ENCODE peak calls at places on chromosomes 6 and 20, in four cellular contexts. D, N, C and S are unnamed samples.

GRCh38 chr6:145028144-145028818 is 707.0 kb downstream of the EPM2A start:
- DNase-seq in D (no peak), N (peak), C (no peak), S (peak)

GRCh38 chr20:51900443-51900842 is 98.1 kb upstream of the SALL4 start:
- DNase-seq in D (no peak), N (no peak), C (no peak), S (no peak)

GRCh38 chr20:51412333-51412761 is 130.2 kb downstream of the NFATC2 start:
- DNase-seq in D (no peak), N (no peak), C (no peak), S (no peak)

GRCh38 chr6:98821739-98822405 is 12.5 kb upstream of the POU3F2 start:
- DNase-seq in D (no peak), N (no peak), C (no peak), S (no peak)

GRCh38 chr6:169292340-169293124 is 38.9 kb upstream of the THBS2 start:
- DNase-seq in D (peak), N (no peak), C (no peak), S (no peak)

GRCh38 chr6:18154507-18155272 is at the start of gene TPMT:
- DNase-seq in D (no peak), N (no peak), C (no peak), S (peak)

GRCh38 chr6:72943699-72944098 is 281.6 kb downstream of the KHDC1L start:
- DNase-seq in D (no peak), N (no peak), C (no peak), S (no peak)

GRCh38 chr20:54244113-54244512 is 36.2 kb downstream of the PFDN4 start:
- DNase-seq in D (no peak), N (no peak), C (no peak), S (no peak)

GRCh38 chr6:73391735-73392134 is 2.9 kb upstream of the DDX43 start:
- DNase-seq in D (no peak), N (no peak), C (no peak), S (no peak)

GRCh38 chr6:13383280-13384163 is 55.2 kb upstream of the TBC1D7 start:
- DNase-seq in D (no peak), N (no peak), C (no peak), S (no peak)

GRCh38 chr6:41636803-41637178 is 1.5 kb upstream of the MDFI start:
- DNase-seq in D (no peak), N (no peak), C (no peak), S (no peak)

GRCh38 chr6:111602481-111603404 is 2.9 kb downstream of the TRAF3IP2 start:
- DNase-seq in D (peak), N (peak), C (no peak), S (no peak)

GRCh38 chr6:40436685-40437604 is 150.2 kb downstream of the LRFN2 start:
- DNase-seq in D (no peak), N (no peak), C (no peak), S (no peak)

GRCh38 chr6:159978291-159979135 is 9.6 kb downstream of the IGF2R start:
- DNase-seq in D (no peak), N (no peak), C (no peak), S (no peak)

GRCh38 chr6:138517635-138518034 is 18.3 kb upstream of the NHSL1 start:
- DNase-seq in D (no peak), N (no peak), C (no peak), S (peak)

GRCh38 chr6:14661188-14661587 is 543.6 kb downstream of the CD83 start:
- DNase-seq in D (no peak), N (no peak), C (no peak), S (no peak)

GRCh38 chr20:30489604-30490003 is 767.9 kb upstream of the DEFB115 start:
- DNase-seq in D (no peak), N (peak), C (no peak), S (no peak)

GRCh38 chr20:5127204-5127858 is 523 bp downstream of the CDS2 start:
- DNase-seq in D (peak), N (peak), C (peak), S (peak)

GRCh38 chr6:107173779-107174178 is 58.5 kb upstream of the BEND3 start:
- DNase-seq in D (no peak), N (no peak), C (no peak), S (no peak)

GRCh38 chr20:59051666-59052065 is 9.1 kb upstream of the PRELID3B start:
- DNase-seq in D (no peak), N (no peak), C (no peak), S (no peak)

GRCh38 chr6:143902827-143903226 is 38.6 kb downstream of the ZC2HC1B start:
- DNase-seq in D (no peak), N (no peak), C (no peak), S (no peak)

GRCh38 chr6:111129003-111129402 is 41.7 kb downstream of the SLC16A10 start:
- DNase-seq in D (peak), N (no peak), C (no peak), S (no peak)

GRCh38 chr6:43809417-43810305 is 39.6 kb downstream of the VEGFA start:
- DNase-seq in D (no peak), N (no peak), C (no peak), S (peak)

GRCh38 chr20:57435498-57436222 is 44.5 kb downstream of the RBM38 start:
- DNase-seq in D (no peak), N (peak), C (peak), S (peak)

GRCh38 chr20:53827996-53828672 is 234.5 kb upstream of the ZNF217 start:
- DNase-seq in D (no peak), N (no peak), C (no peak), S (no peak)

GRCh38 chr6:27503436-27504030 is 30.6 kb upstream of the ZNF184 start:
- DNase-seq in D (peak), N (peak), C (peak), S (peak)

GRCh38 chr6:62285612-62286469 is at the start of gene KHDRBS2:
- DNase-seq in D (peak), N (peak), C (peak), S (peak)

GRCh38 chr20:58135441-58136170 is 92.8 kb downstream of the ANKRD60 start:
- DNase-seq in D (no peak), N (no peak), C (no peak), S (no peak)

GRCh38 chr20:57289401-57290177 is 23.1 kb upstream of the BMP7 start:
- DNase-seq in D (no peak), N (no peak), C (no peak), S (no peak)

GRCh38 chr20:50648651-50649050 is 42.7 kb downstream of the RIPOR3 start:
- DNase-seq in D (no peak), N (no peak), C (no peak), S (no peak)

GRCh38 chr20:1375515-1375914 is 17.3 kb downstream of the FKBP1A start:
- DNase-seq in D (no peak), N (no peak), C (no peak), S (no peak)

GRCh38 chr6:109053285-109053684 is 41.4 kb downstream of the SESN1 start:
- DNase-seq in D (no peak), N (no peak), C (no peak), S (no peak)

GRCh38 chr20:38247166-38247509 is 13.4 kb downstream of the KIAA1755 start:
- DNase-seq in D (no peak), N (no peak), C (no peak), S (no peak)

GRCh38 chr6:16688984-16689636 is 72.2 kb downstream of the ATXN1 start:
- DNase-seq in D (no peak), N (no peak), C (no peak), S (no peak)
- H3K27ac ChIP-seq in D (no peak), N (no peak), C (no peak), S (no peak)

DNA sequence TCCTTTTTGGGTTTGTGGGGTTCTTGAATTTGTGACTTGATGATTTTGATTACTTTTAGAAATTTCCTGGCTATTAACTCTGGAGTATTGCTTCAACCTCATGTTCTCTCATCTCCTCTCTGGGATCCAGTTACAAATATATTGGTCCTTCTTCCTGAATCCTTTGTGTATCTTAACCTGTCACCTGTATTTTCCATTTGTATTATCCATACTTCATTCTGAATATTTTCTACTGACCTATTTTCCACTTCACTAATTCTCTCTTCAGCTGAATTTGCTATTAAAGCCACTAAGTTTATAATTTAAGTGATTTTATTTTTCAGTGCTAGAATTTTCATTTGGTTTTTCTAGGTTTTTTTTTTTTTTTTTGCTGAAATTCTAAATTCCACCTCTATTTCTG is 6.4 kb upstream of the BHLHE23 start:
- DNase-seq in D (no peak), N (no peak), C (no peak), S (no peak)
- H3K27ac ChIP-seq in D (no peak), N (no peak), C (no peak), S (no peak)

DNA sequence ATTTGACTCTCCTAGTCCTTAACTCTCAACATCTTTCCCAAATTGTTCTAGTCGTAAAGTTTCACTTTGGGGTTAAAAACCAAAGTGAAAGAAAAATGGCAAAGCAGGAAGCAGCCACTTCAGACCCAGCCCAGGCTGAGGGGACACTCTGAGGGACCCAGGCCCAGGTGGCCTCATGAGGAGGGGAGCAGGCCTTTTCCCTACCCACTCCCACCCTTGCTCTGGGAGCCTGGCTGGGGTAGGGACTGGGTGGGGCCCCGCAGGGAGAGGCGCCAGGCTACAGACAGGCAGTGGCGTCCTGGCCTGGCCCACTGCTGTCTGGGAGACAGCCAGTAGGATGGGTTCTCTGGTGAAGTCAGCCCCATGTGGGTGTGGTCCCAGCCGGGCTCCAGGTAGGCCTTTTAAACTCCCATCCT is 68.7 kb upstream of the MYL9 start:
- DNase-seq in D (peak), N (no peak), C (no peak), S (no peak)
- H3K27ac ChIP-seq in D (peak), N (peak), C (peak), S (no peak)

GRCh38 chr6:31144970-31145340 is 6.1 kb upstream of the PSORS1C2 start:
- DNase-seq in D (no peak), N (no peak), C (no peak), S (no peak)

GRCh38 chr6:31143148-31143547 is 4.3 kb upstream of the PSORS1C2 start:
- DNase-seq in D (peak), N (peak), C (no peak), S (no peak)

GRCh38 chr6:31140643-31141042 is 1.8 kb upstream of the PSORS1C2 start:
- DNase-seq in D (no peak), N (no peak), C (no peak), S (no peak)

GRCh38 chr6:31144296-31144969 is 5.6 kb upstream of the PSORS1C2 start:
- DNase-seq in D (no peak), N (no peak), C (no peak), S (no peak)

DNA sequence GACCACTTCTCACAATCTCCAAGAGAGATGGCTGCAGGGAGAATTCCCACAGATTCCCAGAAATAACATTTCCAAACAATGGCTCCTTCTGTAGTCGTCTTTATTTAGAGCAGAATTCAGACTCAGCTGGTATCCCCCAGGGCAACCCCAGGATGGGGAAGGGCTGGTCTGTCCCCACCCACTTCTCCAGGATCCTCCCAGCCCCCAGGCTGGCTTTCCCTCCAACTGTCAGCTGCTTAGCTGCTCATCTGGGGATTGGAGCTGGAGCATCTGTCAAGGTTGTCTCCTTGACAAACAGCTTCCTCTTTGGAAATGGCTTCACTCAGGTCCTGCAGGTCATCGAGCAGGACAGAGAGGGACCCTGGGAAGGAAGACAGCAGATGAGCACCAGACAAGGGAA is 3.5 kb upstream of the PSORS1C2 start:
- DNase-seq in D (no peak), N (no peak), C (no peak), S (no peak)
- H3K27ac ChIP-seq in D (no peak), N (no peak), C (peak), S (no peak)

DNA sequence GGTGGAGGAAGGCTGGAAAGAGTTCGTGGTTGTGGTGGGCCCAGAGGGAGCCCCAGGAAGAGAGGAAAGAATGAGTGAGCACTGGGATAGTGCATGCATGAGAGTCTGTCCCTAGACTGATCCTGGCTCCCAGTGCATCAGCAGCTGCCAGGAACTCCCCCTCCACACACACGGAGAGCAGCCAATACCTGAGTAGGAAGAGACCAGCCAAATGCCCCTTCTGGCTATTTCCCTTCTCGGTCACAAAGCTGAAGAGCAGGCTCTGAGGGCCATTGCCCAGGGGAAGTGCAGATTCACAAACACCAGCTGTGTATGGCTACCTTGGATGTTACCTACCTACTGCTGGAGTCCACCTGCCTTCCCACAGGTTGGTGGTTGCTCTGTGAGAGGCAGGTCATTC is 45.1 kb downstream of the GABRR2 start:
- DNase-seq in D (no peak), N (no peak), C (no peak), S (no peak)
- H3K27ac ChIP-seq in D (no peak), N (no peak), C (no peak), S (no peak)

DNA sequence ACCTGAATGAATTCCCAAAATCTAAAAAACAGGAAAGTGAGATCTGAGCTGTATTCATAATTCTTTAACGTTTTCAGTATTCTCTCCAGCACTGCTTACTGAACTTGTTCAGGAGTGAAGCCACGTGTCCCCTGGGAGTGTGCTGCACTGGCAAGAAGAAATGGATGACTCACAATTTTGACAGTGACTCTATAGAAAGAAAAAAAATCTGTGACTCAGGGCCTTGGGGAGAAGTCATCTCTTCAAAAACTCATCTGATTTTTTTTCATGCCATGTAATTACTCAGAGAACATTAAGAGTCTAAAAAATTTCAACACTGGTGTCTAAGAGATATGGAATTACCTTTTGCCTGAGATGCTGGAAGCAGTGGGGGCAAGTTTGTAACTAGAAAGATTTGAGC is 39.7 kb downstream of the ANKEF1 start:
- DNase-seq in D (no peak), N (no peak), C (no peak), S (peak)
- H3K27ac ChIP-seq in D (no peak), N (no peak), C (no peak), S (peak)

DNA sequence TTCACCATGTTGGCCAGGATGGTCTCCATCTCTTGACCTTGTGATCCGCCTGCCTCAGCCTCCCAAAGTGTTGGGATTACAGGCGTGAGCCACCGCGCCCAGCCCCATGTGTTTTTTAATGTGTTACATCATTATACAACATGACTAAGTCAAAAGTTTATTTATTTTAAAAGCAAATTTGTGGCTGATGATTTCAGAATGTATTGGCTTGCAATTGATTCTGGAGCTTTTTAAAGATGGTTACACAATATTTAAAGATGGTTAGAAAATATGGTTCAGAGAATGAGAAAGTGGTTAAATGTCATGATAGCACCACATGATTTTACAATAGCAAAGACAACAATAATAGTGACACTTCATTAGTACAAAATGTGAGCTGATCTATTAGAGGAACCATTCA is 80.5 kb downstream of the SASH1 start:
- DNase-seq in D (no peak), N (no peak), C (no peak), S (no peak)
- H3K27ac ChIP-seq in D (no peak), N (no peak), C (no peak), S (no peak)

DNA sequence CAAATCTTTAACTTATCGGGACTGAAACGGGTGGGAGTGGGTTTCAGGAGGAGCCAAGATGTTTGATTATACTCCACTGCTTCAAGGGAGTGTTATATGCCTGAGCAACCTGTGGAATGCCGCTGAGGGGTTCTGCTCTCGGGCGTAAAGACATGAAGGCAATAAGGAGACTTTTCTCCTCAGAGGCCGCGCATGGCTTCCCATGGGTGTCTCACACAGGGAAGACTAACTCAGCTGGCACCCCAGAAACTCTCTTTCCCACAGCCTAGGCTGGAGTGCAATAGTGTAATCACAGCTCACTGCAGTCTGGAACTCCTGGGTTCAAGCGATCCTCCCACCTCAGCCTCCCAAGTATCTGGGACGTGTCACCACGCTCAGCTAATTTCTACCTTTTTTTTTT is 5.1 kb upstream of the C20orf141 start:
- DNase-seq in D (no peak), N (no peak), C (no peak), S (no peak)
- H3K27ac ChIP-seq in D (no peak), N (no peak), C (no peak), S (no peak)

GRCh38 chr6:56516003-56516402 is 126.7 kb downstream of the DST start:
- DNase-seq in D (no peak), N (no peak), C (no peak), S (no peak)
- H3K27ac ChIP-seq in D (peak), N (no peak), C (no peak), S (no peak)